ENCODE peak calls at places on chromosomes 6 and 20, in six cellular contexts. Z is dermis blood vessel endothelial cell, M is AG08395, W is T47D, S is ascending aorta, X is RWPE1. V is an unnamed sample.

GRCh38 chr6:104186836-104187235 is 672.9 kb downstream of the HACE1 start:
- DNase-seq in Z (no peak), M (no peak), W (peak; percentile 73), S (no peak), X (no peak), V (no peak)

GRCh38 chr20:34541264-34541901 is 17.1 kb upstream of the MAP1LC3A start:
- DNase-seq in Z (peak; percentile 30), M (no peak), W (no peak), S (no peak), X (no peak), V (no peak)

GRCh38 chr20:58855506-58856314 is 3.2 kb downstream of the GNAS start:
- DNase-seq in Z (no peak), M (no peak), W (peak; percentile 99), S (no peak), X (peak; percentile 75), V (no peak)

GRCh38 chr20:50193851-50194830 is 3.5 kb downstream of the CEBPB start:
- DNase-seq in Z (no peak), M (peak; percentile 40), W (peak; percentile 24), S (no peak), X (no peak), V (peak; percentile 89)

GRCh38 chr6:85278456-85279035 is 171.3 kb upstream of the NT5E start:
- DNase-seq in Z (no peak), M (peak; percentile 11), W (no peak), S (no peak), X (no peak), V (peak; percentile 37)

GRCh38 chr20:21609221-21609620 is 95.4 kb upstream of the NKX2-2 start:
- DNase-seq in Z (no peak), M (peak; percentile 38), W (peak; percentile 29), S (no peak), X (no peak), V (peak; percentile 56)

GRCh38 chr6:33851959-33852358 is 48.2 kb upstream of the MLN start:
- DNase-seq in Z (peak; percentile 33), M (peak; percentile 53), W (peak; percentile 78), S (no peak), X (no peak), V (no peak)

GRCh38 chr20:60500038-60500701 is 541.9 kb downstream of the CDH26 start:
- DNase-seq in Z (no peak), M (no peak), W (no peak), S (no peak), X (no peak), V (no peak)

GRCh38 chr6:31719001-31719400 is 2.5 kb downstream of the LY6G6C start:
- DNase-seq in Z (no peak), M (no peak), W (no peak), S (no peak), X (no peak), V (no peak)

GRCh38 chr6:99761701-99762100 is 155.1 kb downstream of the PRDM13 start:
- DNase-seq in Z (no peak), M (no peak), W (no peak), S (no peak), X (no peak), V (no peak)

GRCh38 chr6:169854083-169854725 is 102.8 kb downstream of the ERMARD start:
- DNase-seq in Z (no peak), M (no peak), W (no peak), S (no peak), X (no peak), V (no peak)